ENCODE peak calls at places on chromosomes 11 and 22, in six cellular contexts. B is fibroblast of lung, S is stomach, Y is PC-9, X is ovary, M is left ventricle myocardium inferior. J is an unnamed sample.
A peak's percentile ranks its signal among the peaks of the same experiment; 100 is the strongest.

GRCh38 chr22:45425101-45425500 is 11.6 kb downstream of the RIBC2 start:
- DNase-seq in B (no peak), S (no peak), Y (peak; percentile 44), X (no peak), M (no peak), J (no peak)

GRCh38 chr11:92046103-92046502 is 178.5 kb upstream of the FAT3 start:
- DNase-seq in B (no peak), S (no peak), Y (no peak), X (no peak), M (no peak), J (no peak)

GRCh38 chr11:124114942-124115781 is at the start of gene VWA5A:
- DNase-seq in B (peak; percentile 89), S (peak; percentile 89), Y (peak; percentile 50), X (peak; percentile 76), M (peak; percentile 53), J (peak; percentile 30)

GRCh38 chr22:29139965-29140782 is 65.5 kb upstream of the EMID1 start:
- DNase-seq in B (peak; percentile 74), S (no peak), Y (no peak), X (no peak), M (no peak), J (no peak)

GRCh38 chr11:57335023-57335342 is 709 bp downstream of the SSRP1 start:
- DNase-seq in B (no peak), S (no peak), Y (no peak), X (no peak), M (no peak), J (no peak)

GRCh38 chr22:40874016-40874415 is 12.1 kb upstream of the DNAJB7 start:
- DNase-seq in B (no peak), S (no peak), Y (no peak), X (no peak), M (no peak), J (no peak)

GRCh38 chr22:49810363-49811013 is 17.2 kb downstream of the BRD1 start:
- DNase-seq in B (no peak), S (no peak), Y (no peak), X (no peak), M (no peak), J (no peak)

GRCh38 chr11:132300283-132300682 is 929.9 kb downstream of the NTM start:
- DNase-seq in B (no peak), S (no peak), Y (no peak), X (no peak), M (no peak), J (no peak)

GRCh38 chr11:6320411-6321207 is at the start of gene CAVIN3:
- DNase-seq in B (peak; percentile 93), S (peak; percentile 70), Y (no peak), X (peak; percentile 91), M (peak; percentile 90), J (no peak)

GRCh38 chr11:71946144-71946571 is 17.3 kb downstream of the RNF121 start:
- DNase-seq in B (peak; percentile 20), S (no peak), Y (no peak), X (no peak), M (no peak), J (no peak)

GRCh38 chr11:114259124-114259526 is 37.1 kb upstream of the NNMT start:
- DNase-seq in B (no peak), S (no peak), Y (no peak), X (peak; percentile 73), M (peak; percentile 66), J (no peak)

GRCh38 chr11:35145249-35145648 is 6.3 kb downstream of the CD44 start:
- DNase-seq in B (no peak), S (peak; percentile 50), Y (peak; percentile 74), X (no peak), M (no peak), J (no peak)

GRCh38 chr11:70201876-70202861 is 927 bp upstream of the FADD start:
- DNase-seq in B (peak; percentile 37), S (no peak), Y (no peak), X (no peak), M (no peak), J (no peak)

GRCh38 chr11:67301951-67302516 is 1.3 kb upstream of the SSH3 start:
- DNase-seq in B (peak; percentile 73), S (peak; percentile 67), Y (peak; percentile 81), X (peak; percentile 47), M (peak; percentile 64), J (no peak)

GRCh38 chr11:93903989-93904388 is 53.6 kb upstream of the VSTM5 start:
- DNase-seq in B (no peak), S (no peak), Y (no peak), X (no peak), M (no peak), J (no peak)

GRCh38 chr11:83350187-83350586 is 64.0 kb upstream of the CCDC90B start:
- DNase-seq in B (no peak), S (no peak), Y (no peak), X (no peak), M (no peak), J (no peak)

GRCh38 chr11:130212431-130212961 is 52.9 kb downstream of the ST14 start:
- DNase-seq in B (no peak), S (peak; percentile 22), Y (no peak), X (no peak), M (no peak), J (no peak)

GRCh38 chr11:70155386-70155785 is 47.7 kb upstream of the FADD start:
- DNase-seq in B (peak; percentile 15), S (no peak), Y (no peak), X (no peak), M (no peak), J (no peak)

GRCh38 chr11:12430351-12430750 is 53.0 kb downstream of the PARVA start:
- DNase-seq in B (peak; percentile 66), S (no peak), Y (peak; percentile 70), X (no peak), M (no peak), J (no peak)

GRCh38 chr11:71352748-71353147 is 95.4 kb downstream of the DHCR7 start:
- DNase-seq in B (no peak), S (no peak), Y (no peak), X (no peak), M (no peak), J (no peak)

GRCh38 chr11:15673408-15673811 is 558.7 kb downstream of the INSC start:
- DNase-seq in B (no peak), S (no peak), Y (no peak), X (no peak), M (no peak), J (no peak)

GRCh38 chr22:45970709-45971388 is 6.1 kb downstream of the WNT7B start:
- DNase-seq in B (peak; percentile 44), S (no peak), Y (no peak), X (no peak), M (no peak), J (no peak)

GRCh38 chr22:21623402-21623970 is 6.3 kb downstream of the YDJC start:
- DNase-seq in B (no peak), S (no peak), Y (no peak), X (no peak), M (no peak), J (no peak)

GRCh38 chr22:35835998-35836691 is 118.5 kb downstream of the APOL5 start:
- DNase-seq in B (peak; percentile 89), S (peak; percentile 43), Y (peak; percentile 88), X (peak; percentile 50), M (peak; percentile 43), J (no peak)

GRCh38 chr22:42410708-42411107 is 21.5 kb downstream of the NFAM1 start:
- DNase-seq in B (no peak), S (no peak), Y (no peak), X (no peak), M (no peak), J (no peak)

GRCh38 chr11:70436501-70436860 is 38.2 kb downstream of the CTTN start:
- DNase-seq in B (no peak), S (no peak), Y (no peak), X (no peak), M (no peak), J (no peak)

GRCh38 chr22:33242078-33242477 is 183.9 kb upstream of the SYN3 start:
- DNase-seq in B (no peak), S (no peak), Y (no peak), X (no peak), M (no peak), J (no peak)

GRCh38 chr11:87454246-87454645 is 416.5 kb downstream of the TMEM135 start:
- DNase-seq in B (no peak), S (peak; percentile 38), Y (no peak), X (no peak), M (no peak), J (no peak)

GRCh38 chr11:79822771-79823170 is 381.9 kb upstream of the TENM4 start:
- DNase-seq in B (no peak), S (no peak), Y (no peak), X (no peak), M (no peak), J (no peak)

DNA sequence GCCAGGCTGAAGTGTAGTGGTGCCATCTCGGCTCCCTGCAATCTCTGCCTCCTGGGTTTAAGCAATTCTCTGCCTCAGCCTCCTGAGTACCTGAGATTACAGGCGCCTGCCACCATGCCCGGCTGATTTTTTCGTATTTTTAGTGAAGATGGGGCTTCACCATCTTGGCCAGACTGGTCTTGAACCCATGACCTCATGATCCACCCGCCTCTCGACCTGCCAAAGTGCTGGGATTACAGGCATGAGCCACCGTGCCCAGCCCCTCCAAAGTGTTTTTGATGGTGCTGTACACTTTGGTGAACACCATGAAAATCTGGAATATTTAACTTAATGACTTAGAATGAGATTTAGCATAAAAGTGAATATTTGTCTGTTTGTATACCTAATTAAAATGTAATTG is 5.6 kb downstream of the LUZP2 start:
- DNase-seq in B (no peak), S (no peak), Y (no peak), X (no peak), M (no peak), J (no peak)
- H3K27ac ChIP-seq in B (no peak overlapping the region), S (no peak overlapping the region), Y (no peak overlapping the region), X (no peak overlapping the region), M (no peak overlapping the region), J (no peak overlapping the region)

GRCh38 chr11:62556872-62557631 is 10.4 kb upstream of the AHNAK start:
- DNase-seq in B (no peak), S (no peak), Y (peak; percentile 60), X (no peak), M (no peak), J (no peak)
- H3K4me3 ChIP-seq in B (no peak overlapping the region), S (no peak overlapping the region), Y (no peak overlapping the region), X (no peak overlapping the region), M (peak overlapping the region; percentile 39), J (peak overlapping the region; percentile 73)

GRCh38 chr11:26688701-26689100 is 33.2 kb downstream of the SLC5A12 start:
- DNase-seq in B (peak; percentile 49), S (no peak), Y (no peak), X (no peak), M (no peak), J (no peak)
- H3K4me1 ChIP-seq in B (no peaks in the 10 kb centered on the region), S (no peaks in the 10 kb centered on the region), Y (no peaks in the 10 kb centered on the region), X (no peaks in the 10 kb centered on the region), M (no peaks in the 10 kb centered on the region), J (no peaks in the 10 kb centered on the region)

DNA sequence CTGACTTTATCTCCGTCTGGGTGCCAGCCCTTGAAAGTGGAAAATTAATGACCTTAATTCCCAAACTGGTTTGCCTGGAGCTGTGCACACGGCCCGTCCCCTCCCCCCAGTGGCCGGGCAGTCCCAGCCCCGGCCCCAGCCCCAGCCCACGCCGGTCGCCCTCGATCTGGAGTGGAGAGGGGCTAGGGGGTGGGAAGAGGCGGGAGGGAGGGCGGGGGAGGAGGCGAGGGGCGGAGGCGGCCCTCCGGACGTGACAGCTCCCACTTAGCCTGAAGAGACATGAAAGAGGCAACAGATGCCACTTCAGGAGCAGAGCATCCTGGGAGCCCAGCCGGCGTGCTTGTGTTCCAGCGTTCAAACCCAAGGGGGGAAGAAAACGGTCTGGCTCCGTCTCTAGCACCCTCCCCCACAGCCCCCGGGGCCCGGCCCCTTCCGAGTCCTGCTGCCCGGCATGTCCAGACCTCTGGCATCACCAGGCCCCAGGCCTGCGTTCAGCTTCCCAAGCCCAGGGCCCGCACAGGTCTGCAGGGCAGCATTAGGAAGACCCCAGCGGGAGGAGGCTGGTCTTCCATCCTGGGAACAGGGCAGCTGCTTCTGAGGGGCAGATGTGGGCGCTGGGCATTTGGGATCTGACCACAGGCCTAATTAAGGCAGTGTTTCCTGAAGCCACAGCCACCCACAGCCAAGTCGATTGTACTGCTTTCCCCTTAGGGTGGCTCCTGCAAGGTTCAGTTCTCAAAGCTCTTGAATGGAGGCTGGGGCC is 20.0 kb upstream of the LMO1 start:
- DNase-seq in B (no peak), S (no peak), Y (no peak), X (peak; percentile 47), M (no peak), J (no peak)
- H3K27ac ChIP-seq in B (no peak overlapping the region), S (no peak overlapping the region), Y (no peak overlapping the region), X (no peak overlapping the region), M (no peak overlapping the region), J (no peak overlapping the region)